ENCODE peak calls at places on chromosomes 6 and 20, in nine cellular contexts. G is activated naive CD4-positive, alpha-beta T cell; W is left kidney; Z is activated CD4-positive, alpha-beta T cell treated with anti-CD3 and anti-CD28 coated beads, Interleukin-2, amount 50 U/mL, for 1 hour; H is left lung; X is GM10248; Y is ELR; T is activated CD4-positive, CD25-positive, alpha-beta regulatory T cell; F is type B pancreatic cell. M is an unnamed sample.

GRCh38 chr6:149936743-149937142 is 5.1 kb upstream of the ULBP2 start:
- DNase-seq in G (no peak), W (no peak), Z (no peak), H (no peak), X (no peak), Y (no peak), T (no peak), F (no peak), M (no peak)

GRCh38 chr20:52454660-52455059 is 263.1 kb upstream of the ZFP64 start:
- DNase-seq in G (no peak), W (no peak), Z (no peak), H (no peak), X (no peak), Y (no peak), T (no peak), F (no peak), M (no peak)

GRCh38 chr20:4324611-4325238 is 309.4 kb upstream of the RNF24 start:
- DNase-seq in G (no peak), W (no peak), Z (no peak), H (no peak), X (no peak), Y (no peak), T (no peak), F (no peak), M (no peak)

GRCh38 chr20:38985603-38986170 is 23.5 kb downstream of the DHX35 start:
- DNase-seq in G (no peak), W (no peak), Z (no peak), H (no peak), X (peak), Y (peak), T (no peak), F (no peak), M (no peak)

GRCh38 chr6:112433457-112433856 is 86.3 kb downstream of the RFPL4B start:
- DNase-seq in G (no peak), W (peak), Z (no peak), H (no peak), X (no peak), Y (no peak), T (no peak), F (no peak), M (no peak)

GRCh38 chr20:62822788-62823651 is 6.2 kb downstream of the COL9A3 start:
- DNase-seq in G (no peak), W (peak), Z (no peak), H (no peak), X (peak), Y (peak), T (no peak), F (no peak), M (peak)

GRCh38 chr20:19045366-19045765 is 167.1 kb upstream of the SLC24A3 start:
- DNase-seq in G (no peak), W (no peak), Z (no peak), H (no peak), X (no peak), Y (no peak), T (no peak), F (no peak), M (no peak)

GRCh38 chr6:161453558-161453957 is 179.7 kb upstream of the AGPAT4 start:
- DNase-seq in G (no peak), W (no peak), Z (no peak), H (no peak), X (no peak), Y (no peak), T (no peak), F (no peak), M (no peak)

GRCh38 chr6:25582101-25582500 is 69.9 kb upstream of the SCGN start:
- DNase-seq in G (no peak), W (no peak), Z (no peak), H (no peak), X (no peak), Y (no peak), T (no peak), F (no peak), M (no peak)

GRCh38 chr6:119501798-119502483 is 152.4 kb upstream of the MAN1A1 start:
- DNase-seq in G (no peak), W (no peak), Z (no peak), H (no peak), X (no peak), Y (no peak), T (no peak), F (no peak), M (no peak)

GRCh38 chr6:56978530-56978929 is 23.6 kb downstream of the BEND6 start:
- DNase-seq in G (no peak), W (no peak), Z (no peak), H (no peak), X (no peak), Y (no peak), T (no peak), F (no peak), M (no peak)

GRCh38 chr20:46688151-46689081 is 828 bp downstream of the TP53RK start:
- DNase-seq in G (no peak), W (no peak), Z (no peak), H (no peak), X (no peak), Y (peak), T (no peak), F (no peak), M (no peak)

GRCh38 chr6:35011096-35012041 is 122.3 kb downstream of the ANKS1A start:
- DNase-seq in G (no peak), W (no peak), Z (no peak), H (no peak), X (peak), Y (no peak), T (no peak), F (no peak), M (no peak)

GRCh38 chr6:17714879-17715860 is 8.4 kb upstream of the NUP153 start:
- DNase-seq in G (no peak), W (no peak), Z (no peak), H (no peak), X (peak), Y (peak), T (no peak), F (no peak), M (peak)

GRCh38 chr20:58899518-58899917 is 47.0 kb downstream of the GNAS start:
- DNase-seq in G (no peak), W (no peak), Z (no peak), H (no peak), X (no peak), Y (no peak), T (no peak), F (peak), M (no peak)

GRCh38 chr6:147390909-147391536 is 117.5 kb upstream of the SAMD5 start:
- DNase-seq in G (no peak), W (peak), Z (no peak), H (no peak), X (no peak), Y (peak), T (no peak), F (no peak), M (no peak)

GRCh38 chr6:17093692-17094091 is 8.2 kb upstream of the STMND1 start:
- DNase-seq in G (no peak), W (peak), Z (no peak), H (no peak), X (no peak), Y (peak), T (no peak), F (no peak), M (no peak)

GRCh38 chr20:48338717-48339116 is 489.1 kb downstream of the PREX1 start:
- DNase-seq in G (no peak), W (no peak), Z (no peak), H (no peak), X (no peak), Y (peak), T (no peak), F (no peak), M (no peak)

GRCh38 chr6:86331265-86331840 is 606.0 kb upstream of the HTR1E start:
- DNase-seq in G (no peak), W (peak), Z (no peak), H (no peak), X (no peak), Y (no peak), T (no peak), F (no peak), M (no peak)

M was measured in T-helper 1 cell.